ENCODE peak calls at places on chromosome 9, in seven cellular contexts. X is choroid plexus epithelial cell, G is HuH-7.5, U is ELR, S is aorta, A is left cardiac atrium, D is GM23248. N is an unnamed sample.

GRCh38 chr9:10062629-10063395 is 550.0 kb downstream of the PTPRD start:
- DNase-seq in A (no peak), G (no peak), D (peak), U (no peak), S (no peak), X (peak), N (no peak)

GRCh38 chr9:113796651-113797426 is 79.3 kb upstream of the ZNF618 start:
- DNase-seq in U (no peak), S (no peak), G (no peak), X (no peak), D (no peak), A (no peak), N (no peak)

GRCh38 chr9:31336841-31337240 is 1047.6 kb upstream of the ACO1 start:
- DNase-seq in U (no peak), G (no peak), D (no peak), X (no peak), S (no peak), A (no peak), N (no peak)

GRCh38 chr9:20558609-20559016 is 63.7 kb downstream of the MLLT3 start:
- DNase-seq in A (no peak), U (peak), G (no peak), S (no peak), X (peak), D (peak), N (peak)

GRCh38 chr9:136117291-136118060 is 1.2 kb downstream of the TMEM250 start:
- DNase-seq in D (peak), G (no peak), U (no peak), X (peak), S (no peak), A (no peak), N (no peak)

GRCh38 chr9:37999501-38000189 is 69.4 kb downstream of the SHB start:
- DNase-seq in A (no peak), D (peak), G (no peak), S (peak), U (peak), X (peak), N (no peak)

GRCh38 chr9:7123743-7124142 is 366.0 kb downstream of the KDM4C start:
- DNase-seq in A (no peak), X (no peak), G (no peak), S (no peak), U (peak), D (peak), N (no peak)

GRCh38 chr9:120344230-120344629 is 235.7 kb downstream of the CDK5RAP2 start:
- DNase-seq in A (no peak), D (peak), X (peak), G (no peak), U (peak), S (no peak), N (peak)

GRCh38 chr9:11158063-11158462 is 545.3 kb upstream of the PTPRD start:
- DNase-seq in G (no peak), A (no peak), U (no peak), S (no peak), D (no peak), X (no peak), N (no peak)

GRCh38 chr9:20242767-20243166 is 379.5 kb downstream of the MLLT3 start:
- DNase-seq in A (no peak), U (no peak), X (no peak), S (no peak), D (no peak), G (no peak), N (no peak)

GRCh38 chr9:7185612-7186011 is 427.8 kb downstream of the KDM4C start:
- DNase-seq in A (no peak), D (peak), S (no peak), X (peak), G (no peak), U (peak), N (peak)

GRCh38 chr9:132837501-132838268 is 40.4 kb downstream of the AK8 start:
- DNase-seq in A (no peak), S (peak), X (no peak), U (no peak), D (no peak), G (no peak), N (no peak)

GRCh38 chr9:9751996-9752395 is 860.8 kb downstream of the PTPRD start:
- DNase-seq in U (no peak), A (no peak), X (no peak), S (no peak), D (no peak), G (no peak), N (no peak)

GRCh38 chr9:23537192-23538059 is 288.6 kb downstream of the ELAVL2 start:
- DNase-seq in A (no peak), U (no peak), X (no peak), D (no peak), G (no peak), S (no peak), N (no peak)

N was measured in AG08395.